ENCODE peak calls at places on chromosomes 13 and 19, in four cellular contexts. J, K, U and A are unnamed samples.

GRCh38 chr13:49629947-49630346 is 1.6 kb downstream of the ARL11 start:
- DNase-seq in U (no peak), K (no peak), J (no peak), A (no peak)

GRCh38 chr13:26693749-26694463 is 66.7 kb downstream of the GPR12 start:
- DNase-seq in U (no peak), K (peak; percentile 12), J (no peak), A (no peak)

GRCh38 chr19:4016486-4016885 is 8.9 kb downstream of the PIAS4 start:
- DNase-seq in K (no peak), U (no peak), J (no peak), A (no peak)

GRCh38 chr13:37621811-37622361 is 23.3 kb upstream of the POSTN start:
- DNase-seq in U (peak; percentile 16), J (peak; percentile 31), K (no peak), A (no peak)

GRCh38 chr19:39408392-39409206 is 2.0 kb downstream of the ZFP36 start:
- DNase-seq in J (no peak), U (peak; percentile 61), K (no peak), A (no peak)

GRCh38 chr19:405138-405965 is 3.6 kb downstream of the C2CD4C start:
- DNase-seq in K (peak; percentile 5), J (no peak), U (no peak), A (no peak)

GRCh38 chr13:77918391-77919261 is at the start of gene EDNRB:
- DNase-seq in U (peak; percentile 15), K (peak; percentile 27), J (peak; percentile 67), A (peak; percentile 40)

GRCh38 chr13:111187879-111188643 is 73.0 kb downstream of the ARHGEF7 start:
- DNase-seq in K (no peak), U (no peak), J (no peak), A (no peak)

GRCh38 chr13:93224545-93224944 is 2.1 kb upstream of the GPC6 start:
- DNase-seq in U (no peak), K (no peak), J (no peak), A (peak; percentile 17)

DNA sequence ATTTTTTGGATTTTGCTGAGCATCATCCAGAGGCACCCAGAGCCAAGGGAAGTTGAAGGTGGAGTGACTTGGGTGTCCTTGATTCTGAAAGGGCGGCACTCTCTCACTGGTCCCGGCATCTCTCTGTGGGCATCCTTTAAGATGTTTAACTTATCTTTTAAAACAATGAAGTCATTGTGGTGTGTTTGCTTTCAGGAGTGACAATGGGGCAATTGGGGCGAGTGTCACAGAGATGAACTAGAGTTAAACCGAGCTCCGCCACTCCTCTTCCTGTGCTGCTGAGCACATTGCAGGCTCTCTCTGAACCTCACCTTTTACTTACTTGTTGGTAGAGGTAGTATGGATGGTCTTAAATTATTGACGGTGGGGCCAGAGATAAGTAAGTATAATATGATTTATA is 295.7 kb downstream of the MYO16 start:
- DNase-seq in J (no peak), K (no peak), U (no peak), A (no peak)
- H3K27ac ChIP-seq in J (no peak overlapping the region), K (no peak overlapping the region), U (no peak overlapping the region), A (no peak overlapping the region)

GRCh38 chr13:40460116-40460515 is 206.3 kb downstream of the FOXO1 start:
- DNase-seq in K (no peak), J (no peak), U (no peak), A (no peak)
- H3K27ac ChIP-seq in K (no peak overlapping the region), J (no peak overlapping the region), U (no peak overlapping the region), A (no peak overlapping the region)

DNA sequence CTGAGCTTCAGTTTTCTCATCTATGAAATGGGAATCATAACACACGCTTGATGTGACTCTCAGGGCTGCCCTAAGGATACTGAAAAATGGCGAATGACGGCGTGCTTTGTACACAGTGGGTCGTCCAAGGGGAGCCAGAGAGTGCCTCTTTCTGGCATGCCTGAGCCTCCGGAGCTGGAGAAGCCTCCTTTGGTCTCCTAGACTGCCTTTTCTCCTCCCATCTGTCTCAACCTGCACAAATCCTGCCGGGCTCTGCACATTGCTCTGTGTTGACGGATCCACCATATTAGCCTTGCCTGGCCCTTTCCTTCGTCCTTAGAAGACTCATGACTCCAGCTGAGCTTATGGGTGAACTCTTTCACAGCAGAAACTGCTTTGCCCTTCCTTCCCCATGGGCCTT is 220.9 kb downstream of the TSHZ3 start:
- DNase-seq in U (no peak), K (no peak), J (no peak), A (no peak)
- H3K27ac ChIP-seq in U (no peak overlapping the region), K (no peak overlapping the region), J (no peak overlapping the region), A (peak overlapping the region; percentile 56)

DNA sequence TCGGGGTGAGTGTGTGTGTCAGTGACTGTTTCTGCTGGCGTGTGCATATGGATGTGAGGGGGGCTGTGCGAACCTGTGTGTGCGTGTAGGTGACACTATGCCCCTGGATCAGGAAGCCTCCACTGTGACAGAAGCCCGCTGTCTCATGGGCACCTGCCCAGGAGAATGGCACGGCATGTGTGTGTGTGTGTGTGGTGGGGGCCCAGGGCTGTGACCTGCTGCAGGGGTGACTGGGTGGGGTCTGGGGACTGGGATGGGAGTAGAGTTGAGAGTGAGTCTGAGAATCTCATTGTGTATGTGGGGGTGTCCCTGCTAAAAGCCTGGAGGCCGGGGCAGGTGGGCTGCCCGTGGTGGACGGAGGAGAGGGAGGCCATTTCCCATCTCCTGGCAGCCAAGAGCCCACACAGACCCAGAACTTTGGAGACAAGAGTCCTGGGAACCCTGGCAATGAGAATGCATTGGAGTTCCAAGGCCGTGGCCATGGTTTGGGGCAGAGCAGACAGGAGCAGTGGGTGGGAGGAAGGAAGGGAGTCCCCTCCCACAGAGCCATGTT is 6.4 kb upstream of the TPM4 start:
- DNase-seq in K (no peak), J (no peak), U (no peak), A (no peak)
- H3K27ac ChIP-seq in K (no peak overlapping the region), J (peak overlapping the region; percentile 91), U (no peak overlapping the region), A (no peak overlapping the region)

DNA sequence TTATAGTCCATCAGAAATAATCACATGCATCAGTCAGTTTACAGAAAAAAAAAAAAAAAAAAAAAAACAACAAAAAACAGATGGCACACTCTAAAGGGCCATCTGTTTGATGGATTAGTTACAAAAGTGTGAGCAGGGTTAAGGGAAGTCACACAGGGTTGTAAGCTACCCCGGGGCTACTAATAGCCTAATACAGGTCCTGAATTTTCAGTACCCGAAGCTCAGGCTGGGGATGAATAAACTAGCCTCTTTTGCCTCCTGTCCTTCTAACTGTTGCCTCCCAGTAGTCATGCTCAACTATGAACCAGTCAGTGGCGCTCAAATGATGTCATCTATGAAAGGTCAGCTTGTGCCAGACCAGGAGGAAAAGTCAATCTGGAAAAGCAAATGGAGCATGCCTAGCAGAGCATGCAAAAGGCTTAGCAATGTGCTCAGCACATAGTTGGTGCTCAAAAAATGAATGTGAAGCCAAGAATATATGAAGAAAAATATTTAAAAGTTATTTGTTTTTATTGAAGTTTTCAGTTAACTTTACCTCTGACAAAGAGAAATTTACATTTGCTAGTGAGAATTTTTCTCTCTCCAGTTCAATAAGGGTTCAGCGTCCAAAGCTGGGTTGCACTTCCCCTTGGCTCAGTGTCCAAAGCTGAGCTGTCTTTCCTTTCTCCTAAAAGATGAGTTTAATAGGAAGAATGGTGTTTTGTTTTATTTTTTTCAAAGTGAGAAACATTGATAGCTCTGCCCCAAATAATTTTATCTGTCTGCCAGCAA is 30.9 kb upstream of the LRCH1 start:
- DNase-seq in J (no peak), K (peak; percentile 16), U (no peak), A (no peak)
- H3K27ac ChIP-seq in J (no peak overlapping the region), K (no peak overlapping the region), U (no peak overlapping the region), A (no peak overlapping the region)

GRCh38 chr13:114261328-114261965 is 20.0 kb upstream of the UPF3A start:
- DNase-seq in J (no peak), U (peak; percentile 36), K (no peak), A (no peak)

GRCh38 chr13:114259374-114259773 is 22.0 kb upstream of the UPF3A start:
- DNase-seq in U (no peak), J (no peak), K (no peak), A (no peak)

GRCh38 chr13:114259974-114260373 is 21.4 kb upstream of the UPF3A start:
- DNase-seq in U (peak; percentile 41), K (no peak), J (no peak), A (no peak)

GRCh38 chr13:114258589-114258988 is 22.8 kb upstream of the UPF3A start:
- DNase-seq in J (no peak), K (no peak), U (peak; percentile 43), A (no peak)

DNA sequence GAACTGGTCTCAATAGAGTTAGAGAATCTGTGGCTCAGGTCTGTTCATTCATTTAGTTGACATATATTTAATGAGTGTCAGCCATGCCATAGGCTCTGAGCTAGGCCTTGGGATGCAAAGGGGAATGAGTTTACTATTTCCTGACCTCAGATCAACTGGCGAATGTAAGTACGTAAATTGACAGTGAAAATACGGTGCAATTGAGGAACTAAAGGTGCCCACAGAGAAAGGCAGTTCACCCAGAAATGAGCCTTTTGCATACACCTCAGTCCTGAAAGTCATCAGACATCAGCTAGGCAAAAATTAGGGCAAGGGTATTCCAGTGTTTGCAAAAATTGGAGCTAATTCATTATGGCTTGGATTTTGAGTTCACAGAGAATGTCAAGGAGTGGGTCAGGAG is 20.6 kb upstream of the UPF3A start:
- DNase-seq in K (no peak), U (no peak), J (no peak), A (no peak)
- H3K27ac ChIP-seq in K (no peak overlapping the region), U (no peak overlapping the region), J (no peak overlapping the region), A (no peak overlapping the region)

GRCh38 chr13:101417043-101417406 is 717 bp upstream of the NALCN start:
- DNase-seq in U (no peak), K (no peak), J (no peak), A (peak; percentile 36)

GRCh38 chr13:101417501-101417900 is 1.2 kb upstream of the NALCN start:
- DNase-seq in U (no peak), J (no peak), K (no peak), A (no peak)

GRCh38 chr13:101415358-101416174 is 742 bp downstream of the NALCN start:
- DNase-seq in K (peak; percentile 28), U (no peak), J (no peak), A (no peak)

GRCh38 chr13:101412076-101412475 is 4.2 kb downstream of the NALCN start:
- DNase-seq in K (no peak), J (no peak), U (no peak), A (no peak)

GRCh38 chr13:101416181-101417042 is at the start of gene NALCN:
- DNase-seq in J (no peak), U (peak; percentile 28), K (peak; percentile 58), A (peak; percentile 35)
- H3K27ac ChIP-seq in J (no peak within 1 kb of the TSS), U (no peak within 1 kb of the TSS), K (peak within 1 kb of the TSS; percentile 11), A (no peak within 1 kb of the TSS)